ENCODE peak calls at places on chromosome 5, in six cellular contexts. A is A549, K is endothelial cell of umbilical vein, N is GM12878, L is K562, J is HepG2. X is an unnamed sample.

GRCh38 chr5:34053133-34053532 is 10.1 kb upstream of the C1QTNF3 start:
- DNase-seq in A (no peak), K (no peak), N (no peak), L (no peak), J (no peak), X (no peak)

GRCh38 chr5:80835128-80835527 is 125.0 kb upstream of the RASGRF2 start:
- DNase-seq in A (no peak), K (no peak), N (no peak), L (no peak), J (no peak), X (no peak)

GRCh38 chr5:64876203-64876602 is 107.5 kb downstream of the CWC27 start:
- DNase-seq in A (no peak), K (no peak), N (no peak), L (no peak), J (no peak), X (no peak)

GRCh38 chr5:107170620-107171019 is 500.1 kb downstream of the EFNA5 start:
- DNase-seq in A (no peak), K (no peak), N (no peak), L (no peak), J (no peak), X (no peak)

GRCh38 chr5:161089569-161089968 is 237.6 kb upstream of the ATP10B start:
- DNase-seq in A (no peak), K (no peak), N (no peak), L (no peak), J (no peak), X (no peak)

GRCh38 chr5:179300834-179301233 is 44.4 kb downstream of the ADAMTS2 start:
- DNase-seq in A (no peak), K (no peak), N (no peak), L (no peak), J (no peak), X (no peak)

GRCh38 chr5:139809331-139809810 is 13.8 kb downstream of the PSD2 start:
- DNase-seq in A (no peak), K (no peak), N (no peak), L (no peak), J (no peak), X (no peak)

GRCh38 chr5:3313569-3313968 is 282.1 kb upstream of the IRX1 start:
- DNase-seq in A (no peak), K (no peak), N (no peak), L (no peak), J (no peak), X (no peak)

GRCh38 chr5:110478899-110479298 is 247.6 kb downstream of the TMEM232 start:
- DNase-seq in A (no peak), K (no peak), N (no peak), L (no peak), J (no peak), X (no peak)

GRCh38 chr5:123571927-123572326 is 60.0 kb downstream of the CSNK1G3 start:
- DNase-seq in A (no peak), K (no peak), N (no peak), L (no peak), J (no peak), X (peak)

GRCh38 chr5:160843240-160843639 is 8.8 kb downstream of the ATP10B start:
- DNase-seq in A (no peak), K (no peak), N (peak), L (no peak), J (no peak), X (no peak)

GRCh38 chr5:151068571-151069197 is 12.2 kb downstream of the TNIP1 start:
- DNase-seq in A (no peak), K (no peak), N (no peak), L (no peak), J (no peak), X (no peak)

GRCh38 chr5:1801954-1802295 is 718 bp downstream of the NDUFS6 start:
- DNase-seq in A (peak), K (no peak), N (no peak), L (peak), J (peak), X (peak)

GRCh38 chr5:52582313-52582712 is 205.4 kb upstream of the ITGA1 start:
- DNase-seq in A (peak), K (no peak), N (no peak), L (no peak), J (no peak), X (no peak)

GRCh38 chr5:39905356-39905755 is 480.6 kb upstream of the DAB2 start:
- DNase-seq in A (no peak), K (no peak), N (no peak), L (no peak), J (no peak), X (no peak)

GRCh38 chr5:180366303-180366702 is 13.2 kb upstream of the GFPT2 start:
- DNase-seq in A (no peak), K (peak), N (no peak), L (no peak), J (no peak), X (no peak)

GRCh38 chr5:142915038-142915437 is 144.9 kb downstream of the ARHGAP26 start:
- DNase-seq in A (no peak), K (no peak), N (no peak), L (no peak), J (no peak), X (no peak)

GRCh38 chr5:126100767-126101166 is 322.4 kb upstream of the GRAMD2B start:
- DNase-seq in A (peak), K (peak), N (no peak), L (no peak), J (no peak), X (peak)

GRCh38 chr5:113240032-113240431 is 194.8 kb downstream of the TSSK1B start:
- DNase-seq in A (no peak), K (no peak), N (no peak), L (no peak), J (no peak), X (no peak)

GRCh38 chr5:169602535-169602934 is 19.0 kb downstream of the SPDL1 start:
- DNase-seq in A (no peak), K (no peak), N (no peak), L (no peak), J (no peak), X (no peak)

GRCh38 chr5:169595172-169595820 is 11.7 kb downstream of the SPDL1 start:
- DNase-seq in A (no peak), K (peak), N (no peak), L (no peak), J (no peak), X (no peak)

DNA sequence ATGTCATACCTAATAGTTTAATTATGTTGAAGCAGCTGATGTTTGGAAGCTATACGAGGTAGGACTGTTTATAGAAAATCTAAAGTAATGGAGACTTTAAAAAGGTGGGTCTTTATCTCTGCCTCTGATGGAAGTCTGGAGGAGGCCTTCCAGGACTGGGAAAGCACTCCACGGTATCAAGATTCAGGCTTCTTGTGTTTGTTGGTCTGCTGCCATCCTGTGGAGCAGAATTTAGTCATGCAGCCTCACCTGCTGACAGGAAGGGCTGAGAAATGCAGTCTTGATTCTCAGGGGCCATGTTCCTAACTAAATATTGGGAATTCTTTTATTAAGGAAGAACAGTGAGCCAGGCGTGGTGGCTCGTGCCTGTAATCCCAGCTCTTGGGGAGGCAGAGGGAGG is 15.9 kb downstream of the SPDL1 start:
- DNase-seq in A (peak), K (no peak), N (no peak), L (no peak), J (no peak), X (no peak)
- TF ChIP-seq CTCF in A (no peak), K (no peak), N (no peak), L (no peak), J (no peak), X (no peak)

DNA sequence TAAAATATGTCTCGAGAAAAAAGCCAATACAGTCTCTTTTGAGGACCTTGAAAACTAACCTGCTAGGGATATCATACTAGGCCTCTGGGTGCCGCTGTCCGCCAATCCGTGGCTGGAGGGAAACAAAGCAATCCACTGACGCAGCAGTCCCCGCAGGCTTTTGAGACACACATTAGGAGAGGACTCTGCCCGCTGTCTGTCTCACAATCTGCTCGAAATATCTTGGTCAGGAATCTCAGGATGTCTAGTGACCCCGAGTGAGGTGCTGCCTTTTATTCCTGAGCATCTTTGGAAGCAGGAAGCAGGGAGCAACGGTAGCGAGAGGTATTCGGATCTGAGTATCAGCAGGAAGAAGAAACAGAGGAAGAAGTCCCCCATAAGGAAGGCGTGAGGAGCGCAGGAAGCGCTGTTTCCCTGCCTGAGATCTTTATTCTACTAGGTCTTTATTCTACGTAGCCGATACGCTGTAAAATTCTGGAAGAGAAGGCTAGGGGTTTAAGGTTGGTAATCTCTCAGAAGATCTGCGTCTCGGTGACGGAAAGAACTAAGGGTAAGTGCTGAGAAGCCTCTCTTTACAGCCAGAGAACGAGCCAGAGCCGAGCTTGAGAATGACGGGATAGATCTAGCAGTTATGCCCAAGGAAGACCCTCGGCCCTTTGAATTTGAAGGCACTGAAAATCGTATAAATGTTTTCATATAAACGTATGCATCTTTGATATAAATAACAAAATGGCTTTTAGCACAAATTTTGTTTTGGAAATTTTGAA is 4.0 kb upstream of the PCDHGA1 start:
- DNase-seq in A (peak), K (peak), N (no peak), L (peak), J (peak), X (peak)
- TF ChIP-seq POLR2A in A (no peak), K (no peak), N (peak), L (peak), J (no peak), X (no peak)

DNA sequence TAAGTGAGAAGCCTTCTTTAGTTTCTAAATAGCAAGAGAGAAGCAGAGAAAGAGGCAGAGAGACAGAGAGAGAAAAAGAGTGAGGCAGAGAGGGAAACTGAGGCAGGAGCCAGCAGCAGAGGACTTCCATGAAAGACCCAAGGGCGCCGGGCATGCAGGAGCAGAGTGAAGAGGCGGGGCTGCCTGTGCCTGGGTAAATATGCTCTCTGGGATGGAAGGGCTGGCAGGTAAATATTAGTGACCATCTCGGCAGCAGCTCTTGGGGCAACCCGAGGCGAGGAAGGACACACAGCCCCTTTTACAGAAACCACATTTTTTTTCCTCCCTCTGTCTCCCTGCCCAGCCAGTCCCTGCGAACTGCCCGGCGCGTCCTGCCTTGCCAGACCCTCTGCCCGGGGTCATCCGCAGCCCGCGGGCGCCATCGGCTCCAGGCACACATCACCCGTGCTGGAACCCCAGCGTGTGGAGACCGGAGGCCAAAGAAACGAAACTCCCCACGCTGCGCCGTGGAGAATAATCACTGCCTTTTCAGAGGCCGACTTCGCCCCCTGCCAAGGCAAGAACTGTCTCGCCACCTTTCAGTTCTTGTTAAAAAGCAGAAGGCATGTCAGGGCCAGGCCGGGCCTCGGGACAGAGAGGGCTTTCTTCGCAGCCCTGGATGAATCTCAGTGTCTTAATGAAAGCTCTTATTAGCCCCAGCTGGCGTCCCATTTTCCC is 61.3 kb downstream of the BOD1 start:
- DNase-seq in A (no peak), K (no peak), N (no peak), L (no peak), J (peak), X (no peak)
- TF ChIP-seq MYC in A (no peak), K (no peak), N (no peak), L (no peak), J (no peak), X (no peak)

DNA sequence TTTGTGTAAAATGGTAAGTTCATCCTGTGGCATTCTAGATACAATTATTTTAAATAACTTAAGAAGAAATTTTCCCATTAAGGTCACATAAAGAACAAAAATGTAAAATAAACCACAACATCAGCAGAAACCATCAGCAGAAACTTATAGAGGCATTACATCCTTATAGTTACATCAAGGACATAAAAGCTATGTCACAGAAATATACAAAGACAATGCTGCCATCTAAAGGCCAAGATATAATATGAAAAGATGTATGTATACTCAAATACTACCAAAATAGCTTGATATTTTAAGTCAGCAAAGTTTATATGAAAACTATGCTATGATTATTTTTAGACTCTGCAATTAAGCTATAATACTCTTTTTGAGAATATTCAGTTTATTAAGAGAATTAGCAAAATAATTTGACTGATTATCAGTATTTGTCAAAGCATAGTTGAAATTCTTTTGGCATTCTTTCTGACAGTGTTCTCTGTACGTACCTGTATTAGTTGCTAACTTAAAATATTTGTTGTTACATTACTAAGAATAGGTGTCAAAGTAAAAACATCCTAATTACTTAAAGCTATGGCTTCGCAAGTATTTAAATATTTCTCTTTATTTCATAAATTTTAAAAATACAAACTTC is 36.2 kb downstream of the FBXL17 start:
- DNase-seq in A (peak), K (peak), N (peak), L (no peak), J (peak), X (peak)
- TF ChIP-seq CTCF in A (peak), K (peak), N (peak), L (peak), J (peak), X (no peak)

DNA sequence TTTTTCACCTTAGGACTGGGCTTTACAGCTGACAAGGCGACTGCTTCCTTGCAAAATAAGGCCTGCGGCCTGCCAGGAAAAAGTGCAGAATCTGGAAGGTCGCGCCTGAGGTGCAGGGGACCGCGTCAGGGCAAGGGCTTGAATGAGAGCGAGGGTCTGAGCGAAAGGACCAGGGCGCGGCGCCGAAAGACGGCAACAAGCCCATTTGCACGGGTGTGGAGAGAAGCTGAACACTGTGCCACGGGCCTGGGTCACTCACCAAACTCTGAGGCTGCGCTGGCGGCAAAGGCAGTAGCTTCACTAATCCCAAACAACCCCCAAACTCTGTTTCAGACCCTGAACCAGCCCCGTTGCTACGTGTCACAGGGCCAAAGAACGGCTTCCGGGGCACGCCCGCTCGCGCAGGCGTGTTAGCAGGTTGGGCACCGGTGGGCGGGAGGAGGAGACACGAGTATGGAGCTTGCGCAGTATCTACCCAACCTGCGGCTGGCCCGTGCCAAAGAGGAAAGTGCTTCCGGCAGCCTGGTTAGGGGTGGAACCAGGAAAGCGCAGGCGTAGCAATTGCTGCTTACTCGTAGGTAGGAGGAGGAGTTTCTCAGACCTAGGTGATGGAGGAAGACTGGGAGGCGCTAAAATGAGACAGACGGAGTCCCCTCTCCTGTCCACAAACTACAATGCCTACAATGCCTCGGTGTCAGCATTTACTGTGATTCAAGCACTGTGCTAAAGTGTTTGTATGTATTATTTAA is at the start of the genes KCTD16 and YIPF5:
- DNase-seq in A (peak), K (peak), N (peak), L (peak), J (peak), X (peak)
- TF ChIP-seq POLR2A in A (peak), K (peak), N (peak), L (peak), J (peak), X (peak)

GRCh38 chr5:5838493-5838892 is 416.0 kb downstream of the ICE1 start:
- DNase-seq in A (no peak), K (no peak), N (no peak), L (no peak), J (no peak), X (no peak)
- TF ChIP-seq MYC in A (no peak), K (no peak), N (no peak), L (no peak), J (no peak), X (no peak)

DNA sequence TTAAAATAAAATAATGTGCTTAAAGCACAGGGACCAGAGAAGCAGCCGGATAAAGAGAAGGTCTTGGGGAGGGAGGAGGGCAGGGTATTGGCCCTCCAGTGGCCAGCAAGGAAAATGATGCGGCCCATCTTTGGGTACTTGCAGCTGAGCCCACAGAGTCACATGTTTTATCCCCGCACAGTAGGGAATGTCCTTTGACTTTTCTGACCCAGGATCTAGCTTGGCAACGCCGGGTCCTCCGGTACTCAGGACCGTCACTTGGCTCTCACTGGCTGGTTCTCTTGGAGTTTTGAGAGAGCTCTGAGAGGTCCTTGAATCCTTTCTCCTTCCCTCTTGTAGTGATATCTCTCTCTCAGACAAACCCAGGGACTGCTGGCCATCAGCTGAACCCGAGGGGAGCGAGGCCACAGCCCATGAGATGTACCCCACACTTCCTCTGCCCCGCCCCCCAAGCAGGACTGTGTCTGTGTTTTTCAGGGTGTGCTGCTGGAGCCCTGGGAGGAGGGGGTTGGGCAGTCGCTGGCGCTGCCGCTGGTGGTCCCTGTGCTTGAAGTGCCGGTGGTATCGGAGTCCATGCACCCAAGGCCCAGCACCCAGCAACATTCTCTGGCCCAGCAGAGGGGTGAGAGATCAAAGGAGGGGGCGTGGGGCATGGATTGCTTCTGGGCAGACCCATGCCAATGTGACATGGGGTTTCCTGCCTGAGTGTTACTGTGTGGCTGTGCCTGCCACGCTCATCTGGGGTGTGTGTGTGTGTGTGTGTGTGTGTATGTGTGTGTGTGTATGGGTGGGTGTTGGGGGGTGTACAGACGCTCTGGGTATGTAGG is 35.5 kb upstream of the HSPA9 start:
- DNase-seq in A (peak), K (no peak), N (no peak), L (no peak), J (no peak), X (peak)
- TF ChIP-seq CTCF in A (no peak), K (no peak), N (no peak), L (peak), J (peak), X (no peak)

DNA sequence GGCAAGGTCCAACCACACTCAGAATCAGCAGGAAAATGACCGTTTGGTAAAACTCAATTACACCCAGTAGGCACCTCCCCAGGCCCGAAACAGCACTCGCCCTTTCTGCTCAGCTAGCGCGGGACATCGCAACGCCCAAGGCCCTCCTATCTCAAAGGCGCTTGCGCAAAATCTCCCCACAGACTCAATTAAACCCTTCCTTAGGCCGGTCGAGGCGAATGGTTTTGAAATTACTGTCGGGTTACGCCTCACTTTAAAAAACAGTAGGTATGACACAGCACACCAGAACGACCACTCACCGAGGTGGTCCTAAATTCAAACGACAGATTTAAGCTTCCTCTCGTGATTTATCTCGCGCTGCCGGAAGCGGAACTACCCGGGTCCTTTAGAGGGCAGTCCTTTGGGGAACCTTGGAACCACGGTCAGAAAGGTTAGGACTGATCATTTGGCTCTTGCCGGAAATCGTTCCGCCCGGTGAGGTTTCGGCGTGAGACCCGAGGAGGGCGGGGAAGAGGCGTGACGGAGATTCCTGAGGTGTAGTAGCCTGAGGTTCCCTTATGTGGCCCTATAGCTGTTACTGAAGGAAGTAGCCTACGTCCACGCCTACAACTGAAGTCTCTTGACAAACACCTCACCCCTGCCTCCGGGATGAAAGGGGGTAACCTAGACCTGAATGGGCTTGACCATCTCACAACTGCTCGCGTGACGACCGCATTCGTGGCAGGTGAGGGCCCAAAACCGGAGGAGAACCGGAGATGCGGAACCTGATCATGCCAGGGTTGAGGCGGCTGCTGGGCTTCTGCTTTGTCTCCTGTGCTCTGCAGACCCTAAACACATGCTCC is at the start of the genes GIN1 and PPIP5K2:
- DNase-seq in A (peak), K (peak), N (peak), L (peak), J (peak), X (peak)
- TF ChIP-seq POLR2A in A (peak), K (peak), N (peak), L (peak), J (peak), X (peak)